ENCODE peak calls at places on chromosomes 7 and 10, in ten cellular contexts. L is A549, K is transverse colon, F is suprapubic skin, C is HepG2, M is tibial nerve, N is sigmoid colon, H is ovary, E is esophagus muscularis mucosa, U is H1. Y is an unnamed sample.

GRCh38 chr10:48456361-48456804 is 148.5 kb downstream of the ARHGAP22 start:
- DNase-seq in L (no peak), K (peak), F (peak), C (no peak), M (peak), N (peak), H (peak), E (no peak), U (no peak), Y (peak)

GRCh38 chr7:34949356-34949755 is 87.9 kb downstream of the DPY19L1 start:
- DNase-seq in L (no peak), K (no peak), F (no peak), C (no peak), M (no peak), N (no peak), H (no peak), E (no peak), U (no peak), Y (no peak)

GRCh38 chr7:46714904-46715303 is 793.8 kb upstream of the IGFBP3 start:
- DNase-seq in L (no peak), K (no peak), F (no peak), C (no peak), M (no peak), N (no peak), H (no peak), E (no peak), U (no peak), Y (no peak)

GRCh38 chr7:95411666-95412065 is 15.5 kb upstream of the PON3 start:
- DNase-seq in L (no peak), K (no peak), F (no peak), C (no peak), M (no peak), N (no peak), H (no peak), E (no peak), U (no peak), Y (no peak)

GRCh38 chr7:149690688-149691446 is 82.5 kb downstream of the ZNF467 start:
- DNase-seq in L (peak), K (no peak), F (no peak), C (peak), M (peak), N (peak), H (no peak), E (no peak), U (peak), Y (no peak)

GRCh38 chr10:127313996-127314700 is 117.8 kb upstream of the INSYN2A start:
- DNase-seq in L (no peak), K (no peak), F (no peak), C (no peak), M (no peak), N (no peak), H (no peak), E (no peak), U (no peak), Y (no peak)

GRCh38 chr7:82592416-82592815 is 148.8 kb upstream of the CACNA2D1 start:
- DNase-seq in L (no peak), K (no peak), F (no peak), C (no peak), M (no peak), N (no peak), H (no peak), E (no peak), U (no peak), Y (no peak)

GRCh38 chr7:112854169-112854568 is 64.0 kb upstream of the TMEM168 start:
- DNase-seq in L (no peak), K (no peak), F (no peak), C (no peak), M (no peak), N (no peak), H (no peak), E (no peak), U (no peak), Y (no peak)

GRCh38 chr7:71132521-71133231 is 732 bp downstream of the GALNT17 start:
- DNase-seq in L (no peak), K (no peak), F (no peak), C (no peak), M (no peak), N (no peak), H (peak), E (no peak), U (no peak), Y (no peak)

GRCh38 chr10:46541735-46542566 is 14.5 kb downstream of the GPRIN2 start:
- DNase-seq in L (peak), K (peak), F (peak), C (no peak), M (no peak), N (no peak), H (peak), E (no peak), U (no peak), Y (peak)

GRCh38 chr10:114258274-114258840 is 19.3 kb downstream of the VWA2 start:
- DNase-seq in L (no peak), K (peak), F (no peak), C (no peak), M (no peak), N (no peak), H (no peak), E (no peak), U (no peak), Y (peak)

GRCh38 chr10:10992072-10992471 is 25.6 kb upstream of the CELF2 start:
- DNase-seq in L (no peak), K (no peak), F (no peak), C (no peak), M (no peak), N (no peak), H (no peak), E (no peak), U (no peak), Y (no peak)

GRCh38 chr10:96676272-96677112 is 43.8 kb downstream of the PIK3AP1 start:
- DNase-seq in L (no peak), K (no peak), F (no peak), C (peak), M (no peak), N (no peak), H (no peak), E (no peak), U (no peak), Y (no peak)
- H3K4me3 ChIP-seq in L (no peak), K (no peak), F (no peak), C (peak), M (no peak), N (no peak), H (no peak), E (no peak), U (no peak), Y (no peak)

GRCh38 chr7:30247546-30248386 is 36.6 kb upstream of the ZNRF2 start:
- DNase-seq in L (no peak), K (no peak), F (no peak), C (no peak), M (no peak), N (no peak), H (no peak), E (no peak), U (no peak), Y (no peak)

GRCh38 chr7:30249316-30249715 is 35.1 kb upstream of the ZNRF2 start:
- DNase-seq in L (no peak), K (no peak), F (no peak), C (no peak), M (no peak), N (no peak), H (no peak), E (no peak), U (no peak), Y (no peak)

GRCh38 chr7:30244340-30244739 is 40.1 kb upstream of the ZNRF2 start:
- DNase-seq in L (no peak), K (no peak), F (no peak), C (no peak), M (no peak), N (no peak), H (no peak), E (no peak), U (no peak), Y (no peak)

GRCh38 chr7:30246392-30246791 is 38.0 kb upstream of the ZNRF2 start:
- DNase-seq in L (no peak), K (no peak), F (no peak), C (no peak), M (no peak), N (no peak), H (no peak), E (no peak), U (no peak), Y (no peak)

DNA sequence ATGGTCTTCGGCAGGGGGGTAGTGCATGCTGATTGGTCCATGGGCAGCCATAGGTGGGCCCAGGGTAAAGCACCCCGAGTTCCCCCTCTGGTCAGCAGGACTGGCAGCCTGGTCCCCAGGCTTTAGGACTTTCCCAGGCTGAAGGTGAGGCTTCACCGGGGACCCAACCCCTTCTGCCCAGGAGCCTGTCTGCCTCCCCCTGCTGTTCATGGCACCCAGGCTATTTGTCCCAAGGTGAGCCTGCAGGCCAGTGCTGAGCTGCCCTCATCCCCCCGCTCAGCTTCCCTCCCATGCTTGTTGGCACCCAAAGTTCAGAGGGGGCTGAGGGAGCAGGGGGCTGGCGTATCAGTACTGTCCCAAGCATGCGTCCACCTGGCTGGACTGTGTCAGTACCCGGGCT is 38.5 kb upstream of the ZNRF2 start:
- DNase-seq in L (no peak), K (no peak), F (no peak), C (no peak), M (no peak), N (no peak), H (no peak), E (no peak), U (no peak), Y (no peak)
- TF ChIP-seq EP300 in L (no peak), K (no peak), F (no peak), C (no peak), M (no peak), N (no peak), H (no peak), E (no peak), U (no peak), Y (no peak)

GRCh38 chr10:14010083-14010551 is 320.6 kb downstream of the FRMD4A start:
- DNase-seq in L (no peak), K (no peak), F (no peak), C (no peak), M (no peak), N (no peak), H (no peak), E (no peak), U (no peak), Y (no peak)
- H3K4me3 ChIP-seq in L (no peak), K (no peak), F (peak), C (no peak), M (no peak), N (peak), H (peak), E (peak), U (no peak), Y (peak)

DNA sequence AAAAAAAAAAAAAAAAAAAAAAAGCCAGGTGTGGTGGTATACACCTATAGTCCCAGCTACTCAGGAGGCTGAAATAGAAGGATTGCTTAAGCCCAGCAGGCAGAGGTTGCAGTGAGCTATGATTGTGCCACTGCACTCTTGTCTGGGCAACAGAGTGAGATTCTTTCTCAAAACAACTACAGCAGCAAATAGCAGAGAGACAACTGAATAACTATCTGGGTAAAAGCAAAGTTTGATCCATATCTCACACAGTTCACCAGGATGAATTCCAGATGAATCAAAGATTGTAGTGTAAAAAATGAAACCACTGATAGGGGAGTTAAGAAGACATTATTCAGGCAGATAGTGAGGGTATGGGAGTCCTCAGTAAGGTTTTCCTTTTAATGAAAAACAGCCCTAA is 11.4 kb upstream of the NUB1 start:
- DNase-seq in L (no peak), K (no peak), F (no peak), C (no peak), M (no peak), N (no peak), H (no peak), E (no peak), U (no peak), Y (no peak)
- TF ChIP-seq EP300 in L (no peak), K (no peak), F (no peak), C (no peak), M (no peak), N (no peak), H (no peak), E (no peak), U (no peak), Y (no peak)

GRCh38 chr10:112955736-112956421 is 5.8 kb downstream of the TCF7L2 start:
- DNase-seq in L (peak), K (peak), F (no peak), C (no peak), M (no peak), N (peak), H (no peak), E (no peak), U (no peak), Y (no peak)
- H3K4me3 ChIP-seq in L (peak), K (peak), F (peak), C (peak), M (no peak), N (peak), H (peak), E (peak), U (peak), Y (peak)